ENCODE peak calls at places on chromosome 16, in four cellular contexts. S is naive thymus-derived CD4-positive, alpha-beta T cell; U is right cardiac atrium; B is CD4-positive, alpha-beta memory T cell. I is an unnamed sample. For H3K9me3, the result is how much of the 10 kb centered on the place peaks cover.

GRCh38 chr16:1936945-1937479 is 6.0 kb downstream of the MSRB1 start:
- DNase-seq in S (no peak), B (no peak), U (no peak), I (no peak)

GRCh38 chr16:1514507-1514906 is 19.0 kb upstream of the TMEM204 start:
- DNase-seq in S (no peak), U (no peak), B (no peak), I (no peak)

GRCh38 chr16:67470314-67470713 is 10.6 kb downstream of the ATP6V0D1 start:
- DNase-seq in B (no peak), U (peak), S (no peak), I (no peak)

GRCh38 chr16:24364596-24364995 is 108.5 kb downstream of the CACNG3 start:
- DNase-seq in U (no peak), S (no peak), B (no peak), I (no peak)

GRCh38 chr16:57563761-57564160 is 21.3 kb downstream of the ADGRG5 start:
- DNase-seq in S (no peak), U (no peak), B (no peak), I (no peak)

GRCh38 chr16:66007717-66008116 is 358.8 kb upstream of the CDH5 start:
- DNase-seq in S (no peak), U (no peak), B (no peak), I (no peak)

GRCh38 chr16:56532714-56533113 is 12.9 kb upstream of the BBS2 start:
- DNase-seq in B (no peak), U (no peak), S (no peak), I (no peak)

GRCh38 chr16:27189335-27189972 is 13.9 kb upstream of the KDM8 start:
- DNase-seq in S (no peak), B (no peak), U (no peak), I (no peak)

GRCh38 chr16:12471383-12471782 is 332.3 kb downstream of the CPPED1 start:
- DNase-seq in S (no peak), B (no peak), U (no peak), I (no peak)

GRCh38 chr16:85057948-85058347 is 30.4 kb downstream of the KIAA0513 start:
- DNase-seq in S (no peak), U (peak), B (no peak), I (no peak)

GRCh38 chr16:27698266-27698665 is 148.3 kb downstream of the KATNIP start:
- DNase-seq in S (no peak), B (no peak), U (no peak), I (no peak)

GRCh38 chr16:11796227-11797165 is 562 bp downstream of the ZC3H7A start:
- DNase-seq in U (peak), S (no peak), B (peak), I (peak)

GRCh38 chr16:53945996-53946395 is 242.0 kb downstream of the FTO start:
- DNase-seq in U (no peak), B (no peak), S (no peak), I (no peak)

GRCh38 chr16:47970291-47970931 is 185.4 kb downstream of the ABCC12 start:
- DNase-seq in S (no peak), U (no peak), B (no peak), I (no peak)

GRCh38 chr16:84478172-84478948 is 26.1 kb downstream of the MEAK7 start:
- DNase-seq in U (no peak), S (no peak), B (no peak), I (no peak)

GRCh38 chr16:17125671-17126070 is 345.1 kb downstream of the XYLT1 start:
- DNase-seq in S (no peak), B (no peak), U (no peak), I (no peak)

GRCh38 chr16:15597822-15598647 is 44.9 kb downstream of the MARF1 start:
- DNase-seq in S (no peak), B (no peak), U (no peak), I (no peak)

GRCh38 chr16:17301593-17302135 is 169.1 kb downstream of the XYLT1 start:
- DNase-seq in U (no peak), B (no peak), S (no peak), I (no peak)

GRCh38 chr16:1372292-1372950 is 20.7 kb downstream of the GNPTG start:
- DNase-seq in B (no peak), U (peak), S (no peak), I (no peak)

GRCh38 chr16:30482366-30482765 is 9.8 kb downstream of the ITGAL start:
- DNase-seq in S (no peak), B (no peak), U (no peak), I (no peak)

GRCh38 chr16:12054868-12055267 is 78.3 kb downstream of the SNX29 start:
- DNase-seq in S (no peak), B (no peak), U (no peak), I (no peak)

GRCh38 chr16:49766280-49766679 is 89.6 kb downstream of the ZNF423 start:
- DNase-seq in B (no peak), U (no peak), S (no peak), I (no peak)

GRCh38 chr16:4415538-4416199 is 727 bp downstream of the CORO7 start:
- DNase-seq in B (peak), U (peak), S (peak), I (peak)

GRCh38 chr16:63061319-63061718 is 1025.1 kb upstream of the CDH8 start:
- DNase-seq in B (no peak), S (no peak), U (peak), I (no peak)

GRCh38 chr16:63067141-63067540 is 1030.9 kb upstream of the CDH8 start:
- DNase-seq in B (no peak), U (no peak), S (no peak), I (no peak)

DNA sequence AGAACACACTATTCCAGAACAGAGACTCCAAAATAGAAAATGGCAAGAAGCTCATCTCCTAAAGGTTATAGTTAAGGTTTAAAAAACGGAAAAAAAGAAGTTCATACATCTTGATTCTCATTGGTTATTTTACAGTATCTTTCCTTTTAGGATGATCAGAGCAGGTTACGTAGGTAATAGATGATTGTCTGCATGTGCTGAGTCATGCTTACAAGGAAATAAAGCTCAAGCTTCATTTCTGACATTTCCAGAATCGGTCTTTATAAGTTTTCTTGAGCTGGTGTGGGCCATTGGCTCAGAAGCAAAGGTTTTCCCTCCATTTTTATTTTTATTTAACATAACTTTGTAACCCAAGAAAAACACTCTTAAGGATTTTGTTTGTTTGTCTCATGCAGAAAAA is 1030.3 kb upstream of the CDH8 start:
- DNase-seq in B (no peak), U (no peak), S (no peak), I (no peak)
- H3K9me3 ChIP-seq in B (under half), U (under half), S (under half), I (under half)

GRCh38 chr16:75176926-75177325 is 28.6 kb downstream of the ZFP1 start:
- DNase-seq in U (no peak), S (no peak), B (no peak), I (no peak)

GRCh38 chr16:75169899-75170405 is 21.6 kb downstream of the ZFP1 start:
- DNase-seq in B (no peak), S (no peak), U (no peak), I (no peak)

GRCh38 chr16:75175074-75175473 is 26.8 kb downstream of the ZFP1 start:
- DNase-seq in U (no peak), S (no peak), B (no peak), I (no peak)

DNA sequence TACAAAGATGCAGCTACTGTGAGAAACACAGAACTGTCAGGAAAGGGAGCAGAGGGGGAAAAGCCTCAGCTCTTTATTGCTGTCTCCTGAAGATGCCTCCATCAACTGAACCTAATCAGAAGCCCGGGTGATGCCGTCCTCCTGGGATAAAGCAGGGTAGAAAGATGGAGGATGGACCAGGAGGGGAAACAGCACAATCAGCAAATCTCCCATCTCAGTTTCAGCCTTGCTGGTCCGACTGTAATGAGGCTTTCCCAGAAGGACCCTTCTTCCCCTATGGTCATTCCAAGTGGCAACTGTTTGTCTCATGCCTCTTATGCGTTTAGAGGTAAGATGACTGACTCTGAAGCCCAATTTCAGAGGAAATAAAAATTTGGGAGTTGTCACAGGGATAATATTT is 24.3 kb downstream of the ZFP1 start:
- DNase-seq in U (no peak), B (no peak), S (no peak), I (no peak)
- H3K9me3 ChIP-seq in U (under half), B (under half), S (half or more), I (under half)

GRCh38 chr16:60636117-60636516 is 1400.1 kb downstream of the CDH8 start:
- DNase-seq in U (no peak), B (no peak), S (no peak), I (no peak)
- H3K9me3 ChIP-seq in U (under half), B (under half), S (under half), I (under half)

DNA sequence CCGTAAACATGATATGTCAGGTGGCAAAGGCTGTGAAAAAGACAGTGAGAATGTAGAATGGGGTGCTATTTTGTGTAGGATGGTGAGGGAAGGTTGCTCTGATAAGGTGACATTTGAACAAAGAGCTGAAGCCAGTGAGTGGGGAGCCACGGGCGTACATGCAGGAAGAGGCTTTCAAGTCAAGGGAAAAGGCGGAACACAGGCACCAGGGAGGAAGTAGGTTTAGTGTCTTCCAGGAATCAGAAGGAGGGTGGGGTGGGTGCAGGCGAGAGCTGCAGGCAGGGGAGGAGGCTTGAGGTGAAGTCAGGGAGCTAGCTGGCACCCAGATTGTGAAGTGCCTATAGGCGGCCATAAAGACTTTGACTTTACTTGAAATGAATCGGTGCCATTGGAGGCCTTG is 14.1 kb downstream of the ZFP90 start:
- DNase-seq in U (no peak), B (no peak), S (no peak), I (no peak)
- H3K9me3 ChIP-seq in U (under half), B (under half), S (half or more), I (under half)

DNA sequence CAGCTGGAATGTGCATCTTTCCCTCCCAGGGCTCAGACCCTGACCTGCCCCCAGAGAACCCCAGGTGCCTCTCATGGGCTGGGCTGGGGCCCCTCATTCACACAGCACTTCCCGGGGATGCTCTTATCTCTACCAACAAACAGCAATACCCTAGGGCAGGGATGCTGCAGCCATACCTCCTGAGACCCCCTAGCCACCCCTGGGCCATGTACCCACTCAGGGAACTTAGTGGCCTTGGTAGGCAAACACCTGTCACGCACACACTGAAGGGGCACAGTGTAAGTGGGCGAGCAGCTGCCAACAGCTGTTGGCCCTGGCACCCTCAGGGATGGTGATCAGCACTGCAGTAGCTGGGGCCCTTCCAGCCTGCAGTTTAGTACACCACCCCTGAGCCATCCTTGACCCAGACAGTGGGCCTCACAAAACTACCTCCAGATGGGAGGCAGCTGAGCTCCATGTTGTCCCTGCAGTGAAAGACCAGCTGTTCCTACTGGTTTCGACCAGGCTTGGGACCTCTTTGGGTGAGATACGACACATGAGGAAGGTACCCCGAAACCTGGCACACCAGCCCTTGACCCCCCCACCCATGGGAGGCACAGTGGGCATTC is 1723.6 kb downstream of the TP53TG3F start:
- DNase-seq in S (no peak), B (no peak), U (no peak), I (no peak)
- H3K9me3 ChIP-seq in S (under half), B (under half), U (under half), I (under half)

GRCh38 chr16:78489631-78490030 is 390.2 kb downstream of the WWOX start:
- DNase-seq in U (no peak), B (no peak), S (no peak), I (no peak)
- H3K9me3 ChIP-seq in U (under half), B (under half), S (under half), I (under half)

DNA sequence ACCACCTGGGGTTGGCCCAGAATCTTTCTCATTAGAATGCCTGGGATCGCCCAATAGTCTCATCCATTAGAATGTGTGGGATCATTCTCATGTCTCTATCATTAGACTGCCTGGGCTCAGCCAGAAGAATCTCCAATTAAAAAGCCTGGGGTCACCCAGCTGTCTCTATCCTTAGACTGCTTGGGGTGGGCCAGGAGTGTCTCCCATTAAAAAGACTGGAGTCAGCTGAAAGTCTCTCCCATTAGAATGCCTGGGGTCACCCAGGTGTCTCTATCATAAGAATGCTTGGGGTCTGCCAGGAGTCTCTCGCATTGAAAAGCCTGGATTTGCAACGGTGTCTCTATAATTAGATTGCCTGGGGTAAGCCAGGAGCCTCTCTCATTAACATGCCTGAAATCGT is 2225.7 kb downstream of the TP53TG3F start:
- DNase-seq in S (no peak), U (no peak), B (no peak), I (no peak)
- H3K9me3 ChIP-seq in S (half or more), U (under half), B (under half), I (under half)

DNA sequence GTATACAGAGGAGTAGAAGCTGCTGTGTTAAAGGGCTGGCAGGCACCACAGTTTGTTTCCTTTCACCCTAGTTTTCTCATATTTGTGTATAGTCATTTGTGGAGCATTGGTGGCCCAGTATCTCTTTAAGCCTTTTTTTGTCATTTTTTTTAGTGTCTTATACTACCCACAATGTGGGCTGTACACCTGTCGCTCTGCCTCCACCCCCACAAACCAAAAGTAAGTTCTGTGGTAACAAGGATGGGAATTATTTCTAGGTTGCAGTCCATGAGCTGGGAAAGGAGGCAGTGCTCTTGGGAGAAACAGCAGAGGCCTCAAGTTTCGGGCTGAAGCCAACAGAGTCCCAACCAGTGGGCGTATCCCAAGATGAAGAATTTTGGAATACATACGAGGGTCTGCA is 6.2 kb downstream of the ZNF75A start:
- DNase-seq in B (no peak), U (no peak), S (no peak), I (no peak)
- H3K9me3 ChIP-seq in B (under half), U (under half), S (half or more), I (under half)